ENCODE peak calls at places on chromosomes 1 and 21, in six cellular contexts. One of them, this sample, is unnamed.

GRCh38 chr1:31574749-31575372 is 1.5 kb upstream of the TINAGL1 start:
- DNase-seq in esophagus squamous epithelium: no peak
- DNase-seq in thoracic aorta: no peak
- DNase-seq in IMR-90: no peak
- DNase-seq in suprapubic skin: no peak
- DNase-seq in transverse colon: no peak
- DNase-seq in this sample: no peak

GRCh38 chr1:37692834-37693175 is 489 bp downstream of the CDCA8 start:
- DNase-seq in thoracic aorta: no peak
- DNase-seq in IMR-90: no peak
- DNase-seq in suprapubic skin: no peak
- DNase-seq in transverse colon: no peak
- DNase-seq in esophagus squamous epithelium: no peak
- DNase-seq in this sample: no peak

GRCh38 chr1:179326746-179327145 is 33.1 kb downstream of the SOAT1 start:
- DNase-seq in IMR-90: no peak
- DNase-seq in transverse colon: no peak
- DNase-seq in thoracic aorta: no peak
- DNase-seq in suprapubic skin: no peak
- DNase-seq in esophagus squamous epithelium: no peak
- DNase-seq in this sample: no peak

GRCh38 chr1:113452921-113453770 is 62.8 kb downstream of the MAGI3 start:
- DNase-seq in suprapubic skin: no peak
- DNase-seq in thoracic aorta: no peak
- DNase-seq in transverse colon: peak
- DNase-seq in esophagus squamous epithelium: no peak
- DNase-seq in IMR-90: peak
- DNase-seq in this sample: no peak

GRCh38 chr21:30829659-30830058 is at the start of gene KRTAP7-1:
- DNase-seq in IMR-90: no peak
- DNase-seq in transverse colon: no peak
- DNase-seq in esophagus squamous epithelium: no peak
- DNase-seq in suprapubic skin: no peak
- DNase-seq in thoracic aorta: no peak
- DNase-seq in this sample: no peak

GRCh38 chr1:229006121-229006870 is 264.6 kb upstream of the RAB4A start:
- DNase-seq in esophagus squamous epithelium: no peak
- DNase-seq in thoracic aorta: no peak
- DNase-seq in IMR-90: no peak
- DNase-seq in transverse colon: no peak
- DNase-seq in suprapubic skin: no peak
- DNase-seq in this sample: peak

GRCh38 chr1:182185822-182186756 is 124.6 kb upstream of the ZNF648 start:
- DNase-seq in IMR-90: peak
- DNase-seq in transverse colon: no peak
- DNase-seq in esophagus squamous epithelium: no peak
- DNase-seq in suprapubic skin: no peak
- DNase-seq in thoracic aorta: no peak
- DNase-seq in this sample: no peak

GRCh38 chr21:16324630-16325029 is 594.8 kb downstream of the USP25 start:
- DNase-seq in esophagus squamous epithelium: no peak
- DNase-seq in suprapubic skin: no peak
- DNase-seq in transverse colon: no peak
- DNase-seq in IMR-90: no peak
- DNase-seq in thoracic aorta: no peak
- DNase-seq in this sample: no peak

GRCh38 chr1:90730247-90731022 is 13.3 kb upstream of the BARHL2 start:
- DNase-seq in suprapubic skin: no peak
- DNase-seq in esophagus squamous epithelium: no peak
- DNase-seq in thoracic aorta: no peak
- DNase-seq in IMR-90: peak
- DNase-seq in transverse colon: no peak
- DNase-seq in this sample: no peak

GRCh38 chr1:84972377-84972987 is 24.4 kb downstream of the MCOLN2 start:
- DNase-seq in IMR-90: no peak
- DNase-seq in esophagus squamous epithelium: no peak
- DNase-seq in suprapubic skin: no peak
- DNase-seq in transverse colon: no peak
- DNase-seq in thoracic aorta: no peak
- DNase-seq in this sample: no peak

GRCh38 chr1:50109647-50110075 is 941 bp downstream of the ELAVL4 start:
- DNase-seq in esophagus squamous epithelium: no peak
- DNase-seq in suprapubic skin: no peak
- DNase-seq in IMR-90: no peak
- DNase-seq in thoracic aorta: no peak
- DNase-seq in transverse colon: no peak
- DNase-seq in this sample: no peak

GRCh38 chr1:168443899-168444298 is 99.9 kb downstream of the XCL2 start:
- DNase-seq in transverse colon: no peak
- DNase-seq in suprapubic skin: no peak
- DNase-seq in thoracic aorta: no peak
- DNase-seq in IMR-90: no peak
- DNase-seq in esophagus squamous epithelium: no peak
- DNase-seq in this sample: no peak

GRCh38 chr1:86596253-86596652 is 49.4 kb downstream of the CLCA4 start:
- DNase-seq in thoracic aorta: no peak
- DNase-seq in IMR-90: no peak
- DNase-seq in transverse colon: no peak
- DNase-seq in esophagus squamous epithelium: no peak
- DNase-seq in suprapubic skin: no peak
- DNase-seq in this sample: no peak

GRCh38 chr1:4675454-4676186 is 21.2 kb downstream of the AJAP1 start:
- DNase-seq in thoracic aorta: no peak
- DNase-seq in IMR-90: no peak
- DNase-seq in transverse colon: no peak
- DNase-seq in suprapubic skin: no peak
- DNase-seq in esophagus squamous epithelium: no peak
- DNase-seq in this sample: no peak

GRCh38 chr21:32437729-32438128 is 25.2 kb downstream of the EVA1C start:
- DNase-seq in suprapubic skin: no peak
- DNase-seq in IMR-90: no peak
- DNase-seq in transverse colon: no peak
- DNase-seq in thoracic aorta: no peak
- DNase-seq in esophagus squamous epithelium: no peak
- DNase-seq in this sample: no peak

GRCh38 chr1:117930484-117930883 is 945 bp downstream of the WDR3 start:
- DNase-seq in esophagus squamous epithelium: no peak
- DNase-seq in transverse colon: no peak
- DNase-seq in IMR-90: peak
- DNase-seq in thoracic aorta: no peak
- DNase-seq in suprapubic skin: no peak
- DNase-seq in this sample: no peak

GRCh38 chr1:184900507-184900906 is 73.8 kb downstream of the NIBAN1 start:
- DNase-seq in suprapubic skin: no peak
- DNase-seq in esophagus squamous epithelium: no peak
- DNase-seq in transverse colon: no peak
- DNase-seq in thoracic aorta: no peak
- DNase-seq in IMR-90: no peak
- DNase-seq in this sample: no peak

GRCh38 chr1:214107322-214108096 is 119.7 kb downstream of the PROX1 start:
- DNase-seq in esophagus squamous epithelium: no peak
- DNase-seq in thoracic aorta: no peak
- DNase-seq in suprapubic skin: no peak
- DNase-seq in transverse colon: no peak
- DNase-seq in IMR-90: peak
- DNase-seq in this sample: no peak

GRCh38 chr1:230565141-230565540 is 77.1 kb upstream of the COG2 start:
- DNase-seq in suprapubic skin: no peak
- DNase-seq in IMR-90: no peak
- DNase-seq in transverse colon: no peak
- DNase-seq in esophagus squamous epithelium: no peak
- DNase-seq in thoracic aorta: no peak
- DNase-seq in this sample: no peak

GRCh38 chr21:30839304-30839703 is 9.7 kb upstream of the KRTAP7-1 start:
- DNase-seq in esophagus squamous epithelium: no peak
- DNase-seq in suprapubic skin: no peak
- DNase-seq in thoracic aorta: no peak
- DNase-seq in IMR-90: no peak
- DNase-seq in transverse colon: peak
- DNase-seq in this sample: no peak

GRCh38 chr21:15254111-15254510 is 189.3 kb upstream of the NRIP1 start:
- DNase-seq in transverse colon: no peak
- DNase-seq in thoracic aorta: no peak
- DNase-seq in suprapubic skin: no peak
- DNase-seq in IMR-90: no peak
- DNase-seq in esophagus squamous epithelium: no peak
- DNase-seq in this sample: no peak

GRCh38 chr1:148317288-148317985 is 165.4 kb upstream of the NBPF11 start:
- DNase-seq in esophagus squamous epithelium: no peak
- DNase-seq in transverse colon: no peak
- DNase-seq in suprapubic skin: no peak
- DNase-seq in IMR-90: no peak
- DNase-seq in thoracic aorta: no peak
- DNase-seq in this sample: no peak

GRCh38 chr1:148318900-148319242 is 164.2 kb downstream of the PPIAL4G start:
- DNase-seq in esophagus squamous epithelium: no peak
- DNase-seq in suprapubic skin: no peak
- DNase-seq in thoracic aorta: no peak
- DNase-seq in IMR-90: no peak
- DNase-seq in transverse colon: no peak
- DNase-seq in this sample: no peak

GRCh38 chr1:148315081-148315811 is 163.2 kb upstream of the NBPF11 start:
- DNase-seq in transverse colon: no peak
- DNase-seq in thoracic aorta: no peak
- DNase-seq in IMR-90: no peak
- DNase-seq in esophagus squamous epithelium: no peak
- DNase-seq in suprapubic skin: no peak
- DNase-seq in this sample: no peak

DNA sequence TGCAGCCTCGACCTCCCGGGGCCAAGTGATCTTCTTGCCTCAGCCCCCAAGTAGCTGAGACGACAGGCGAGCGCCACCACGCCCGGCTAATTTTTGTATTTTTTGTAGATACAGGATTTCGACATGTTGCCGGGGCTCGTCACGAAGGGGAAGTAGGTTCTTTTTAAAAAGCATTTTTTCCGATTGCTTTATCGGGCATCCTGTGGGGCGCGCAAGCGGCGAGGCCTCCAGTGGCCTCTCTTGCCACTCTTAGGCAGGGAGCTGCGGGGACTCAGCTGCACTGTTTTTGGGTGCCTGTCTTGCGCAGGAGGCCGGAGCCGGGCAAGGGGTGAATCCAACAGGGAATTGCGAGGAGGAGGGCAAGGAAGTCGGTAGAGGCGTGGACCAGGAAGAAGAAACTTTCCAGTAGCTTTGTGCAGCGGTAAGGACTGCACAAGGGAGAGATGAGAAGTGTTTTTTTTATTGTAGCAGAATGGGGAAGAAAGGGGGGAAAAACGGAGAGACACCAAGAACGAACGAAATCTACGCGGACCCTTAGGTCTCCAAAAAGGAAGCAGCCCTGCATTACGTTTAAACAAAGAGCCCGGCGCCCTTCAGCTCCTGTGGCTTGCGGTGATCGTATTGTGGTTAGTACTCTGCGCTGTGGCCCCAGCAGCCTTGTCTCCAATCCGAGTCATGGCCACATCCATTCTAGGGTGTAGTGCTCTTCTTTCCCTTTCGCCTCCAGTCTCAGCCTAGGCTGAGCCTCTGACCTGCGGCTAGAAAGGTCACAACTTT is 164.8 kb downstream of the PPIAL4G start:
- DNase-seq in IMR-90: no peak
- DNase-seq in thoracic aorta: no peak
- DNase-seq in esophagus squamous epithelium: no peak
- DNase-seq in transverse colon: peak
- DNase-seq in suprapubic skin: no peak
- DNase-seq in this sample: no peak
- H3K4me3 ChIP-seq in IMR-90: no peak
- H3K4me3 ChIP-seq in thoracic aorta: peak
- H3K4me3 ChIP-seq in esophagus squamous epithelium: no peak
- H3K4me3 ChIP-seq in transverse colon: no peak
- H3K4me3 ChIP-seq in suprapubic skin: peak
- H3K4me3 ChIP-seq in this sample: no peak

DNA sequence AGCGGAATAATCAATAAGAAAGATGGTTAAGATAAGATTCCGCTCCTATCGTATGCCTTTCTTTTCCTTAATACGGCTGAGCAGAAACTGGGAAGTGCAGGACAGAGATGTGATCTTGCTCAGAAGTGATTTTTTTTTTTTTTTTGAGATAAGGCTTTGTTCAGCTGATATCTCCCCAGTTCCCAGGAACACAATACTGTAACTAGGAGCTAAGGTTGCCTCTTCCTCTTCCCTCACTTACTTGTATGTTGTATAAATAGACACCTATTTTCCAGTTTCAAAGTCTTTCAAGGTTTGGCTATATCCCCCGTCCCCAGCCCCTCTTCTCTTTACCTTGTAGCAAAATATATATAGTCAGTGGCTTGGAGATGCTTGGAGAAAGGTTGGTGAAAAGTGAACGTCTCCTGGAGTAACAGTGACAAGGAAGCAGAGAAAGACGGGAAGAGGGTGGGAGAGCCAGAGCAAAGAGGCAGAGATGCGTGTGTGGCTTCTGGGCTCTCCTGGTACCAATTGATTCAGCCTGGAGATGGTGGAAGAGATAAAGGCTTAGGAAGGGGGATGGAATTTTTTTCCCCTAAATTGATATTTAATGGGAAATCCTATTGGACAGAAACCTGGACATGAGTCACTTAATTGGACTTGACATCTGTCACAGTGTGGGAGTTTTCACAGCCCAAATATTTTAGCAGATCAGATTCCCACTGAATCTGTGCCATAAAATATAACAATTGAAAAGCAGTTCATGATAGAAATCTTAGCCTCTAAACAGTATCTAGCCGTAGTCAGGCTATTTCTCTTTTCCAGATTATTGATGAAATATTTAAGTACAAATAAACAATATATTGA is at the start of gene NHLH2:
- DNase-seq in suprapubic skin: no peak
- DNase-seq in thoracic aorta: no peak
- DNase-seq in IMR-90: no peak
- DNase-seq in transverse colon: no peak
- DNase-seq in esophagus squamous epithelium: no peak
- DNase-seq in this sample: no peak
- H3K4me3 ChIP-seq in suprapubic skin: peak
- H3K4me3 ChIP-seq in thoracic aorta: no peak
- H3K4me3 ChIP-seq in IMR-90: no peak
- H3K4me3 ChIP-seq in transverse colon: no peak
- H3K4me3 ChIP-seq in esophagus squamous epithelium: no peak
- H3K4me3 ChIP-seq in this sample: no peak

GRCh38 chr1:210233495-210234253 is 1.1 kb downstream of the SERTAD4 start:
- DNase-seq in suprapubic skin: no peak
- DNase-seq in thoracic aorta: no peak
- DNase-seq in esophagus squamous epithelium: no peak
- DNase-seq in IMR-90: peak
- DNase-seq in transverse colon: peak
- DNase-seq in this sample: no peak
- H3K4me3 ChIP-seq in suprapubic skin: peak
- H3K4me3 ChIP-seq in thoracic aorta: peak
- H3K4me3 ChIP-seq in esophagus squamous epithelium: peak
- H3K4me3 ChIP-seq in IMR-90: peak
- H3K4me3 ChIP-seq in transverse colon: peak
- H3K4me3 ChIP-seq in this sample: peak

DNA sequence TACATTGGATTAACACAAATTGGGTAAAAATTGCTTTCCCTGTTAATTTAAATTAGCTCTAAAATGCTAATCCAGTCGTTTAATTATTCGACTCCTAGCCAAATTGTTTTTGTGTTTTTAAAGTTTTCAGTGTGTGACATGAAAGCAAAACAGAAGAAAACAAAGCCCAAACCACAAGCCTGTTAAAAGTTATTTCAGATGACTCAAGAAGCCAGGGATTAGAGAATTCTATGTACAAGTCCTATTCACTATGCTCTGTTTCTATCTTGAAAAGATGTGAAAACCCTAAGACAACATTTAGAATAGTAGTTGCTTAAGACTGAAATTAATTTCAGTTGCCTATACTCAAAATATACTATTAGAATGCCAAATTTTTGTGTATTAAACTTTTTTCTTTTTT is 294.8 kb upstream of the ADAMTS5 start:
- DNase-seq in esophagus squamous epithelium: no peak
- DNase-seq in suprapubic skin: no peak
- DNase-seq in IMR-90: no peak
- DNase-seq in transverse colon: no peak
- DNase-seq in thoracic aorta: no peak
- DNase-seq in this sample: no peak
- H3K4me3 ChIP-seq in esophagus squamous epithelium: no peak
- H3K4me3 ChIP-seq in suprapubic skin: no peak
- H3K4me3 ChIP-seq in IMR-90: no peak
- H3K4me3 ChIP-seq in transverse colon: no peak
- H3K4me3 ChIP-seq in thoracic aorta: no peak
- H3K4me3 ChIP-seq in this sample: no peak